ENCODE peak calls at places on chromosomes 5 and 9, in nine cellular contexts. X, J, N, R, O, L, E, Q and D are unnamed samples.

GRCh38 chr5:16313761-16314160 is 134.2 kb upstream of the MARCHF11 start:
- DNase-seq in E (no peak), R (no peak), X (no peak), J (no peak), Q (no peak), N (no peak), L (no peak), O (no peak), D (no peak)

GRCh38 chr5:74648835-74649286 is 8.3 kb upstream of the ENC1 start:
- DNase-seq in X (peak), L (no peak), Q (no peak), N (peak), E (no peak), J (no peak), R (no peak), O (no peak), D (no peak)

GRCh38 chr9:98575379-98576346 is 133.1 kb downstream of the GABBR2 start:
- DNase-seq in N (peak), R (no peak), O (peak), Q (no peak), L (no peak), J (no peak), X (no peak), E (no peak), D (no peak)

GRCh38 chr5:181142054-181142453 is 5.3 kb upstream of the OR2V2 start:
- DNase-seq in O (no peak), L (no peak), E (no peak), X (no peak), Q (no peak), J (no peak), R (no peak), N (no peak), D (no peak)

GRCh38 chr5:17182966-17183365 is 34.5 kb upstream of the BASP1 start:
- DNase-seq in L (no peak), X (no peak), R (no peak), Q (no peak), J (no peak), O (no peak), E (no peak), N (peak), D (no peak)

GRCh38 chr9:132744881-132745761 is 74.9 kb downstream of the GTF3C4 start:
- DNase-seq in O (peak), L (no peak), R (no peak), N (peak), X (no peak), Q (no peak), E (no peak), J (no peak), D (no peak)

GRCh38 chr9:96485280-96485679 is 35.3 kb downstream of the HABP4 start:
- DNase-seq in L (no peak), J (no peak), E (no peak), X (no peak), R (no peak), O (no peak), N (no peak), Q (no peak), D (no peak)

GRCh38 chr5:96655085-96655484 is 7.1 kb upstream of the CAST start:
- DNase-seq in J (no peak), Q (no peak), L (no peak), O (no peak), X (no peak), E (no peak), R (no peak), N (no peak), D (no peak)

GRCh38 chr5:52419357-52419756 is 368.4 kb upstream of the ITGA1 start:
- DNase-seq in X (no peak), Q (no peak), O (no peak), L (no peak), R (no peak), E (no peak), N (no peak), J (no peak), D (no peak)

GRCh38 chr5:148924817-148925216 is 98.4 kb downstream of the ADRB2 start:
- DNase-seq in E (peak), L (no peak), N (no peak), J (no peak), O (no peak), X (no peak), R (no peak), Q (no peak), D (peak)

GRCh38 chr9:69122086-69122390 is 52.0 kb upstream of the TJP2 start:
- DNase-seq in J (peak), X (peak), Q (peak), R (peak), E (peak), N (peak), O (peak), L (peak), D (peak)

GRCh38 chr9:13719981-13720380 is 440.5 kb upstream of the MPDZ start:
- DNase-seq in Q (no peak), X (no peak), L (no peak), O (no peak), N (peak), E (no peak), J (no peak), R (no peak), D (no peak)

GRCh38 chr9:121349009-121349408 is 21.0 kb downstream of the STOM start:
- DNase-seq in O (no peak), N (no peak), X (no peak), L (no peak), Q (no peak), J (no peak), R (no peak), E (no peak), D (no peak)

GRCh38 chr5:172772112-172772906 is 1.3 kb upstream of the DUSP1 start:
- DNase-seq in O (peak), E (peak), N (peak), L (peak), R (peak), J (peak), X (peak), Q (peak), D (peak)

GRCh38 chr5:8864053-8864452 is 681.8 kb downstream of the SEMA5A start:
- DNase-seq in Q (no peak), R (no peak), X (no peak), N (peak), J (no peak), E (no peak), L (no peak), O (no peak), D (no peak)

GRCh38 chr9:116998305-116998704 is 311.2 kb downstream of the TRIM32 start:
- DNase-seq in J (no peak), R (no peak), L (no peak), X (no peak), O (no peak), E (no peak), Q (no peak), N (no peak), D (no peak)

GRCh38 chr5:87121315-87122170 is 146.1 kb upstream of the RASA1 start:
- DNase-seq in O (no peak), Q (no peak), X (peak), L (no peak), J (no peak), E (no peak), R (no peak), N (peak), D (peak)

GRCh38 chr5:118862596-118862995 is 125.8 kb downstream of the DTWD2 start:
- DNase-seq in N (no peak), R (no peak), L (no peak), E (no peak), Q (no peak), O (no peak), X (no peak), J (no peak), D (no peak)

GRCh38 chr5:72618699-72619098 is 111.5 kb upstream of the ZNF366 start:
- DNase-seq in X (no peak), E (no peak), Q (no peak), R (no peak), J (no peak), L (no peak), O (no peak), N (no peak), D (no peak)

GRCh38 chr5:84113246-84114118 is 271.2 kb downstream of the EDIL3 start:
- DNase-seq in J (peak), Q (no peak), O (no peak), N (no peak), L (no peak), R (no peak), E (no peak), X (no peak), D (no peak)

GRCh38 chr5:69219939-69220338 is 14.7 kb upstream of the CDK7 start:
- DNase-seq in J (no peak), N (no peak), X (no peak), O (no peak), R (no peak), E (no peak), Q (no peak), L (no peak), D (no peak)

GRCh38 chr5:124467745-124468144 is 278.7 kb downstream of the ZNF608 start:
- DNase-seq in O (no peak), N (no peak), J (no peak), E (no peak), R (no peak), Q (no peak), L (no peak), X (no peak), D (no peak)

DNA sequence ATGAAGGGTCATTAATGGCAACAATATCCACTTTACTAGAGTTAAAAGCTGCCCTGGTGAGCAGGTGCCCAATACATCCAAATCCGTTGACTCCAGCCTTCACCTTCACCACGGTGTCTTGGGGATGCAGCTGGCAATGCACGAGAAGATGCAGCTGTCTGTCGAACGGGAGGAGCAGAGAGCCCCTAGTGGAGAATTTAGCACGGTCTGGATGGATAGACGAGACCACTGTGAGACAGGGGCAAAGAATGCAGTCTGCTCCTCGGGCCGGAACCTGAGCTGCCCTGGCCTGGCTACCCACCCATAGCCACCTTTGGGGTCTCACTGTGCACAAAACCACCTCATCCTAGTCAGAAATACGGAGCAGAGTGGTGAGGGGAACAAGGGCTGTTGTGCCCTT is 35.1 kb downstream of the ADRA1B start:
- DNase-seq in E (no peak), R (no peak), X (no peak), J (no peak), Q (no peak), L (no peak), N (no peak), O (no peak), D (no peak)
- TF ChIP-seq CTCF in E (no peak), R (no peak), X (peak), J (no peak), Q (no peak), L (no peak), N (peak), O (no peak), D (no peak)

GRCh38 chr9:87504938-87505337 is 7.3 kb downstream of the DAPK1 start:
- DNase-seq in Q (no peak), J (no peak), O (no peak), L (no peak), R (no peak), E (no peak), X (no peak), N (no peak), D (no peak)

GRCh38 chr9:87502446-87503232 is 5.0 kb downstream of the DAPK1 start:
- DNase-seq in Q (peak), N (no peak), E (peak), L (no peak), X (no peak), R (no peak), J (peak), O (no peak), D (peak)

GRCh38 chr9:87510251-87510683 is 12.6 kb downstream of the DAPK1 start:
- DNase-seq in E (no peak), O (no peak), R (no peak), N (peak), Q (no peak), X (no peak), L (no peak), J (no peak), D (no peak)

GRCh38 chr9:87503970-87504369 is 6.3 kb downstream of the DAPK1 start:
- DNase-seq in Q (no peak), N (no peak), R (no peak), E (no peak), O (no peak), X (no peak), L (no peak), J (no peak), D (no peak)

GRCh38 chr9:87505869-87506678 is 8.4 kb downstream of the DAPK1 start:
- DNase-seq in Q (peak), L (no peak), R (no peak), N (no peak), J (no peak), X (no peak), O (no peak), E (no peak), D (no peak)
- TF ChIP-seq CTCF in Q (peak), L (no peak), R (no peak), N (no peak), J (no peak), X (no peak), O (no peak), E (no peak), D (no peak)

DNA sequence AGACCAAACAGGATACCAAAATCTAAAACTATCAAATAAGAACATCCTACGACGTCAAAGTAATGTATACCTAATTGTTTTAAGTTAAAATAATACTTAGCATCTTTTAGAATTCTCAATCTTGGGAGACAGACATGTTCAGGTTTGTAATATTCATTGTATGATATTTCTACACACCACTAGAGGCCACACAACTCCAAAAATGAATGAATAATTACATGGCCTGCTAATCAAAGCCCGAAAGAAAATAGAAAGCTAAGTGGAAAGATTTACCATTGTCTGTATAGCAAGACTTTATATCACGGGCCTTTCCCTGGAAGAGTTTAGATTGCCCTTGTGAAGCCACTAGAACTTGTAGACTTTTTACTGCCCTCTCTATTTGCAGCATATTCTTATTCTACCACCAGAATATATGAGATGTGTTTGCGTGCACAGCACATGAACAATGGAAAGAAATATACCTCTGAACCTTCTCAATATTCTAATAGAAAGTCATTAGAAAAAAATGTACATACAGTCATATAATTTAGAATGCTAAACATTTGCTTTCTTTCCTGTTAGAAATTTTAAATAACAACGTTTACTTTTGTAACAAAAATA is 380.1 kb upstream of the NUDT12 start:
- DNase-seq in L (no peak), O (no peak), J (no peak), X (no peak), R (no peak), E (no peak), Q (no peak), N (no peak), D (no peak)
- TF ChIP-seq CTCF in L (no peak), O (no peak), J (no peak), X (no peak), R (no peak), E (no peak), Q (no peak), N (no peak), D (no peak)

GRCh38 chr9:110875275-110875674 is 163.0 kb downstream of the LPAR1 start:
- DNase-seq in J (no peak), R (peak), O (peak), E (peak), L (no peak), Q (peak), N (no peak), X (no peak), D (peak)
- TF ChIP-seq CTCF in J (no peak), R (no peak), O (no peak), E (no peak), L (no peak), Q (no peak), N (no peak), X (no peak), D (no peak)

DNA sequence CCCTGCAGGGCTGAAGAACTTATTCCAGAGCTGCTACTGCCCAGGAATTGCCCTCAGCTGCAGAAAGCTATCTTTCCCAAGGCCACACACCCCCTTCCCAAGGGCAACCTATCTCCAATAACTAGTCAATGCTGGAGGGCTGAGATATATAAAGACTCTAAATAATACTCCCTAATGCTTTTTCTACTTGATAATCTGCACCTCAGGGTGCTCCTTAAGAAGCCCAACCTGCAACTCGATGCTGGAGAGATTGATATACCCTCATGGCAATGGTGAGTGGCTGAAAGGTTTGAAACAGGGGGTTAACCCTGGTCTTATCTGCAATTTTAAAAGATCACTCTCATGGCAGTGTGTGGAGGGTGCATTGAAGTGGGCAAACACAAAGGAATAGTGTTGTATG is 142.7 kb upstream of the APC start:
- DNase-seq in X (no peak), R (no peak), J (no peak), E (no peak), O (no peak), L (no peak), N (no peak), Q (no peak), D (no peak)
- TF ChIP-seq CTCF in X (no peak), R (no peak), J (no peak), E (no peak), O (no peak), L (no peak), N (no peak), Q (no peak), D (no peak)

DNA sequence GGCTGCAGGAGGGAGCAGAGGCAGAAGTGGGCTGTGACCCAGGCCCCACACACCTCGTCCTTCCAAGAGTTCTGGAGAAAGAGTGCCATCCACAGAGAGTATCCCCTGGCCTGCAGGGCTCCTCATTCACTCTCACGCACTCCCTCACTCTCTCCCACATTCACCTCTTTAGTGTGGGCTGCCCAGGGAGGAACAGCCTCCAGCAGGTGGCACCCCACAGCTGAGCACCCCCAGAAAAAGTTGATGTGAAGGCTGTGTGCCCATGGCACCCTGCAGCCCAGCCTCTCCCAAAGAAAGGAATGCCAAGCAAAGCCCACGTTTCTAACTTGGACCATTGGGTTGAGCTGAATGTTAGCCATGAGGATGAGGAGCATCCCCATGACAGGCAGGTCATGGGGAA is 4.5 kb upstream of the SHC3 start:
- DNase-seq in L (no peak), J (no peak), X (no peak), N (no peak), Q (no peak), O (no peak), E (no peak), R (no peak), D (no peak)
- TF ChIP-seq CTCF in L (no peak), J (no peak), X (no peak), N (no peak), Q (no peak), O (no peak), E (no peak), R (no peak), D (no peak)